ENCODE peak calls at places on chromosomes 13 and 19, in ten cellular contexts. J is tibial artery, B is bronchial epithelial cell, A is left ventricle myocardium inferior, E is Calu3, Q is prostate gland, Y is heart left ventricle, Z is progenitor cell of endocrine pancreas, P is AG09319, U is K562. T is an unnamed sample.

GRCh38 chr13:67651908-67652307 is 421.8 kb upstream of the PCDH9 start:
- DNase-seq in Z (no peak), A (no peak), P (no peak), Q (no peak), U (no peak), B (no peak), Y (no peak), E (no peak), J (no peak), T (no peak)

GRCh38 chr19:2043864-2044708 is 7.0 kb downstream of the MKNK2 start:
- DNase-seq in Q (no peak), E (no peak), B (no peak), J (no peak), A (no peak), U (peak), Y (no peak), P (no peak), Z (no peak), T (no peak)

GRCh38 chr19:51226068-51226467 is 1.2 kb downstream of the CD33 start:
- DNase-seq in J (no peak), B (no peak), P (no peak), U (no peak), Y (no peak), Q (no peak), A (no peak), E (no peak), Z (no peak), T (no peak)

GRCh38 chr19:391726-392374 is 17.1 kb downstream of the C2CD4C start:
- DNase-seq in J (no peak), Q (no peak), Y (peak), B (no peak), P (no peak), E (no peak), Z (no peak), U (no peak), A (no peak), T (no peak)

GRCh38 chr13:113109151-113110047 is 3.8 kb downstream of the F7 start:
- DNase-seq in Q (no peak), B (no peak), P (no peak), Z (no peak), U (no peak), A (peak), Y (no peak), J (no peak), E (no peak), T (no peak)

GRCh38 chr19:29752450-29753025 is 37.5 kb upstream of the C19orf12 start:
- DNase-seq in E (no peak), J (no peak), P (no peak), Y (no peak), A (no peak), Z (no peak), Q (no peak), U (no peak), B (no peak), T (no peak)

GRCh38 chr19:31610036-31610435 is 260.8 kb upstream of the TSHZ3 start:
- DNase-seq in J (no peak), U (no peak), Q (no peak), Z (no peak), P (no peak), Y (no peak), E (no peak), A (no peak), B (no peak), T (no peak)

GRCh38 chr13:79659161-79659560 is 178.2 kb downstream of the NDFIP2 start:
- DNase-seq in A (peak), Q (peak), Y (peak), J (no peak), B (peak), U (no peak), P (no peak), Z (no peak), E (no peak), T (no peak)

GRCh38 chr13:33153421-33154381 is 131.9 kb downstream of the STARD13 start:
- DNase-seq in Z (no peak), Y (peak), Q (no peak), U (no peak), J (peak), B (peak), A (peak), P (no peak), E (no peak), T (no peak)

GRCh38 chr13:46749951-46750350 is 47.0 kb downstream of the ESD start:
- DNase-seq in Y (no peak), J (no peak), A (no peak), E (no peak), Q (no peak), U (no peak), B (no peak), P (no peak), Z (no peak), T (no peak)

GRCh38 chr19:8396563-8397203 is 6.5 kb downstream of the RAB11B start:
- DNase-seq in Q (peak), E (peak), U (peak), P (no peak), Z (no peak), J (no peak), B (peak), Y (peak), A (peak), T (peak)

GRCh38 chr19:18304496-18305312 is 18.2 kb downstream of the LSM4 start:
- DNase-seq in P (no peak), A (peak), Q (no peak), B (peak), E (peak), U (peak), Z (no peak), Y (peak), J (peak), T (peak)

GRCh38 chr13:20294497-20294896 is 62.4 kb upstream of the GJB6 start:
- DNase-seq in Q (no peak), B (no peak), Z (no peak), U (no peak), A (no peak), J (no peak), Y (no peak), E (no peak), P (no peak), T (no peak)

GRCh38 chr13:113027095-113027494 is 58.1 kb downstream of the MCF2L start:
- DNase-seq in E (no peak), U (no peak), Q (no peak), P (no peak), Y (no peak), Z (no peak), J (no peak), B (no peak), A (no peak), T (no peak)

GRCh38 chr19:12872941-12873890 is 8.0 kb downstream of the DNASE2 start:
- DNase-seq in A (no peak), P (no peak), E (peak), Z (no peak), Y (no peak), Q (peak), U (peak), B (peak), J (peak), T (peak)

GRCh38 chr13:78060966-78061365 is 142.3 kb upstream of the EDNRB start:
- DNase-seq in P (no peak), J (no peak), Z (no peak), A (no peak), B (no peak), E (no peak), U (no peak), Q (no peak), Y (no peak), T (no peak)

GRCh38 chr13:60162096-60162495 is 1.6 kb downstream of the DIAPH3 start:
- DNase-seq in A (no peak), Y (no peak), Q (no peak), B (peak), Z (no peak), E (no peak), U (no peak), P (no peak), J (no peak), T (no peak)

GRCh38 chr19:56144396-56144795 is 3.3 kb downstream of the ZNF444 start:
- DNase-seq in B (no peak), Q (no peak), J (no peak), Y (no peak), E (no peak), Z (no peak), U (no peak), P (no peak), A (no peak), T (no peak)

DNA sequence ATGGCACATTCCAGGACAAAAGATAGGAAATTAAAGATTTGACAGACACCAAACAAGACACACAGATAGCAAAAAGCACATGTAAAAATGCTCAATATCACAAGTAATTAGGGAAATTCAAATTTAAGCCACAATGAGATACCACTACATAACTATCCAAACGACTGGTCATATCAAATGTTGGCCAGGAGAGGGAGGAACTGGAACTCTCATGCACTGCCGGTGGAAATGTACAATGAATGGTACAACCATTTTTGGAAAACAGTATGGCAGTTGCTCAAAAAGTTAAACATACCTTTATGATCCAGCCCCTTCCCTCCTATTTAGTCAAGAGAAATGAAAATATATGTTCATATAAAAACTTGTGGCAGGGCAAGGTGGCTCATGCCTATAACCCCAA is 36.8 kb upstream of the CYP2S1 start:
- DNase-seq in U (no peak), J (no peak), Y (no peak), B (no peak), Q (no peak), A (no peak), Z (no peak), P (no peak), E (no peak), T (no peak)
- TF ChIP-seq CTCF in U (peak), J (no peak), Y (no peak), B (peak), Q (no peak), A (no peak), Z (no peak), P (no peak), E (no peak), T (no peak)

GRCh38 chr19:14383556-14383897 is 2.3 kb downstream of the ADGRE5 start:
- DNase-seq in Z (no peak), J (no peak), B (no peak), E (no peak), A (peak), Q (no peak), P (no peak), U (no peak), Y (peak), T (no peak)

GRCh38 chr19:14375055-14375581 is 6.1 kb upstream of the ADGRE5 start:
- DNase-seq in E (no peak), J (no peak), U (peak), Y (peak), Q (no peak), Z (no peak), B (no peak), P (no peak), A (peak), T (peak)

GRCh38 chr19:14381689-14382474 is 638 bp downstream of the ADGRE5 start:
- DNase-seq in B (peak), P (no peak), Q (no peak), J (peak), Z (no peak), A (peak), E (peak), U (peak), Y (peak), T (peak)

GRCh38 chr19:14375582-14376291 is 5.5 kb upstream of the ADGRE5 start:
- DNase-seq in Q (no peak), B (no peak), E (no peak), P (no peak), U (peak), A (peak), J (peak), Z (no peak), Y (peak), T (no peak)

DNA sequence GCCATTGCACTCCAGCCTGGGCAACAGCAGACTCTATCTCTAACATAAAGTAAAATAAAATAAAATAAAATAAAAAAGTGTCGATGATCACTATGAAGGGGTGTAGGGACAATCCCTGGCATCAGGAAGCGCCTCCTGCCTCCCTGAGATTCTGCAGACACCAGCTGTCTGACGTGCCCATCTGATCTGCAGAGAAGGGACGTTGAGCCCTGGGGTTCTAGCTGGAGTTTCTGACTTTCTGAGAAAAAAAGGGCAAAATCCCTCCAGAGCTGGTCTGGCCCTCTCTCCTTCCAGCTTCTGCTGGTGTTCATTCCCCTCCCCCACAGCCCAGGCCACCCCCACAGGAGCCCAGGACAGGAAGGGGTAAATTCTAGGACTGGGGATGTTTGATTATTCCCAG is 2.4 kb upstream of the ADGRE5 start:
- DNase-seq in E (no peak), Z (no peak), P (no peak), A (no peak), Y (no peak), B (no peak), J (no peak), Q (no peak), U (no peak), T (no peak)
- TF ChIP-seq CTCF in E (no peak), Z (no peak), P (no peak), A (no peak), Y (no peak), B (no peak), J (no peak), Q (no peak), U (no peak), T (no peak)

DNA sequence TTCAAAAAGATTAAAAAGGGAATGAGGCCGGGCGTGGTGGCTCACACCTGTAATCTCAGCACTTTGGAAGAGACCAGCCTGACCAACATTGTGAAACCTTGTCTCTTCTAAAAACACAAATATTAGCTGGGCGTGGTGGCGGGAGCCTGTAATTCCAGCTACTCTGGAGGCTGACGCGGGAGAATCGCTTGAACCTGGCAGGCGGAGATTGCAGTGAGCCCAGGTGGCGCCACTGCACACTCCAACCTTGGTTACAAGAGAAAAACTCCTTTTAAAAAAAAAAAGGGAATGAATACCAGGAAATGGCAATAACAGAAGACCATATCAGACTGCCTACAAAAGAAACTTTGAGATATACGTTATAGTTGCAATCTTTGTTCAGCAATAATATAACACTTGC is 1244.5 kb downstream of the PCDH9 start:
- DNase-seq in A (no peak), P (no peak), Y (no peak), U (no peak), Q (no peak), E (no peak), J (no peak), B (no peak), Z (no peak), T (no peak)
- TF ChIP-seq CTCF in A (no peak), P (no peak), Y (no peak), U (no peak), Q (no peak), E (no peak), J (no peak), B (no peak), Z (peak), T (no peak)

DNA sequence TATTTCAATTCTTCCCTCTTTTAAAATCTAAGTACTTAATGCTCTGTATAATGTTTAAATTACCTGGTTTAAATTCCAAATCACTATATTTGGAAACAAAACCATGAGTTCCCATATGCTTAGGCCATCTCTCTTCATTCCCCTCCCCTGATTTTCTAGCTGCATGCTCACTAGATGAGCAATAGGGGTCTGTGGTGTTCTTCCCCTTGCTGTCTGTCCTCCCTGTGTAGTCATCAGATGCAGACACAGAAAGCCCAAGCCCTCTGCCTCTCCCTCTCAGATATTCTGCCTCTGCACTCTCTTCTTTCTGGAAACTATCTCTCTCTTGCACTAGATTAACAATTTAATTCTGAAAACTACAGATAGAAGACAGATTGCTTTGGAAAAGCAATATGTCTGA is 1730.2 kb downstream of the OLFM4 start:
- DNase-seq in P (no peak), B (no peak), Z (no peak), A (no peak), Y (no peak), U (no peak), Q (no peak), J (no peak), E (no peak), T (no peak)
- TF ChIP-seq CTCF in P (no peak), B (no peak), Z (no peak), A (no peak), Y (no peak), U (no peak), Q (no peak), J (no peak), E (no peak), T (no peak)

GRCh38 chr19:7242601-7243258 is 51.5 kb downstream of the INSR start:
- DNase-seq in A (no peak), U (no peak), B (peak), Q (no peak), Z (no peak), E (no peak), Y (no peak), P (peak), J (no peak), T (no peak)
- TF ChIP-seq CTCF in A (no peak), U (no peak), B (no peak), Q (no peak), Z (no peak), E (no peak), Y (no peak), P (no peak), J (peak), T (no peak)

DNA sequence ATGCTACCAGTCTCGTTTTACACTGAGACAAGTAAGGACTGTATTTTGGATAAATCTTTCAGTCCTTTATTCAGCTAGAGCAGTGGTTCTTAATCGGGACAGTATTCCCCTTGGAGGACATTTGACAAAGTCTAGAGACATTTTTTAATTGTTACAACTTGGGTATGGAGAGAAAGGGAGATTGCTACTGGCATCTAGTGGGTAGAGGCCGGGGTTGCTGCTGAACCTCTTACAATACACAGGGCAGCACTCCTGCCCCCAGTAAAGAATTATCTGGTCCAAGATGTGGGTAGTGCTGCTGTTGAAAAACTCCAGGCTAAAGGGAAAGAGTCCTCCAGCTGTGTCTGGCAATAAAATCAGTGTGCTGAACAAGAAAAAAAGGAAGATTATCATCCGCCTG is 334.8 kb downstream of the SLC7A1 start:
- DNase-seq in J (no peak), Y (no peak), Q (no peak), U (no peak), B (no peak), Z (no peak), A (no peak), P (no peak), E (no peak), T (no peak)
- TF ChIP-seq CTCF in J (no peak), Y (no peak), Q (no peak), U (no peak), B (no peak), Z (no peak), A (peak), P (no peak), E (no peak), T (no peak)

DNA sequence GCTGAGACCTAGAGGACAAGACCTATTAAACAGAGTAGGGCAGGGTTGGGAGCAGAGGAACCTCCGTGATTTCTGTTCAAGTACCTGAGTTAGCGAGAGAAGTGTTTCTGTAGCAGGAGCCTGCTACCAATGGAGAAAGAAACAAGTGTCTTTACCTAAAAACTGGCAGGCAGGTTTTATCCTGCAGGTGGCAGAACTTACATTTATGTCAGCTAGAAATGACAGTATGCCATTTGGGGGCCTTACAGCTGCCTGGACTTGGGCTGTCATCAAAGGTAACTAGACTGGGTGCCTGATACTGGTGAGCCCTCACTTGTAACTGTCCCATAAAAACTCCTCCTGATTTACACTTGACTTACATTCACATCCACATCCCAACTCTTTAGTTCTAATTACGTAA is 185.3 kb upstream of the MIR17HG start:
- DNase-seq in E (no peak), Y (no peak), B (no peak), A (no peak), J (no peak), P (no peak), Q (no peak), U (no peak), Z (no peak), T (no peak)
- TF ChIP-seq CTCF in E (no peak), Y (no peak), B (no peak), A (no peak), J (no peak), P (no peak), Q (no peak), U (no peak), Z (peak), T (no peak)

T was measured in natural killer cell.